ENCODE peak calls at places on chromosome 7, in ten cellular contexts. U is AG09309; G is AG04450; E is type B pancreatic cell; Z is heart left ventricle; W is fibroblast of lung; L is CD8-positive, alpha-beta T cell; S is NB4; K is neural crest cell; M is breast epithelium. I is an unnamed sample.

GRCh38 chr7:23168111-23168885 is 13.6 kb upstream of the NUP42 start:
- DNase-seq in U (no peak), G (no peak), E (no peak), Z (no peak), W (no peak), L (no peak), S (no peak), K (no peak), M (no peak), I (no peak)

GRCh38 chr7:30930621-30931020 is 19.0 kb downstream of the AQP1 start:
- DNase-seq in U (no peak), G (no peak), E (no peak), Z (no peak), W (no peak), L (no peak), S (no peak), K (no peak), M (no peak), I (peak)

GRCh38 chr7:22110227-22110839 is 164.6 kb upstream of the CDCA7L start:
- DNase-seq in U (peak), G (peak), E (no peak), Z (peak), W (peak), L (peak), S (peak), K (peak), M (no peak), I (peak)

GRCh38 chr7:158026636-158027265 is 560.9 kb downstream of the PTPRN2 start:
- DNase-seq in U (no peak), G (no peak), E (peak), Z (no peak), W (no peak), L (no peak), S (no peak), K (no peak), M (peak), I (no peak)

GRCh38 chr7:68783671-68784070 is 814.6 kb upstream of the AUTS2 start:
- DNase-seq in U (no peak), G (no peak), E (no peak), Z (no peak), W (no peak), L (no peak), S (no peak), K (no peak), M (no peak), I (no peak)

GRCh38 chr7:82506208-82506607 is 62.6 kb upstream of the CACNA2D1 start:
- DNase-seq in U (no peak), G (no peak), E (no peak), Z (no peak), W (no peak), L (no peak), S (no peak), K (no peak), M (no peak), I (no peak)

GRCh38 chr7:94394399-94395140 is at the start of gene COL1A2:
- DNase-seq in U (peak), G (peak), E (peak), Z (peak), W (peak), L (no peak), S (no peak), K (peak), M (peak), I (no peak)

GRCh38 chr7:141649865-141650499 is 52.0 kb downstream of the DENND11 start:
- DNase-seq in U (peak), G (peak), E (no peak), Z (peak), W (peak), L (no peak), S (peak), K (peak), M (peak), I (peak)

GRCh38 chr7:47460251-47460989 is 121.5 kb downstream of the TNS3 start:
- DNase-seq in U (no peak), G (no peak), E (no peak), Z (no peak), W (no peak), L (no peak), S (no peak), K (no peak), M (no peak), I (no peak)

GRCh38 chr7:148503900-148504487 is 86.6 kb upstream of the C7orf33 start:
- DNase-seq in U (no peak), G (no peak), E (no peak), Z (no peak), W (peak), L (no peak), S (peak), K (no peak), M (no peak), I (no peak)

GRCh38 chr7:12316925-12317324 is 86.7 kb downstream of the VWDE start:
- DNase-seq in U (no peak), G (no peak), E (no peak), Z (no peak), W (no peak), L (no peak), S (no peak), K (no peak), M (no peak), I (no peak)

GRCh38 chr7:26397786-26398435 is 106.2 kb downstream of the SNX10 start:
- DNase-seq in U (no peak), G (no peak), E (peak), Z (peak), W (peak), L (no peak), S (peak), K (peak), M (no peak), I (peak)
- TF ChIP-seq CTCF in U (no peak), G (no peak), E (peak), Z (no peak), W (no peak), L (no peak), S (no peak), K (peak), M (peak), I (no peak)

GRCh38 chr7:110007316-110007910 is 1083.5 kb upstream of the LRRN3 start:
- DNase-seq in U (no peak), G (no peak), E (no peak), Z (no peak), W (no peak), L (no peak), S (no peak), K (no peak), M (no peak), I (no peak)

GRCh38 chr7:110010379-110010778 is 1080.5 kb upstream of the LRRN3 start:
- DNase-seq in U (no peak), G (no peak), E (no peak), Z (no peak), W (no peak), L (no peak), S (peak), K (no peak), M (no peak), I (no peak)
- TF ChIP-seq CTCF in U (no peak), G (no peak), E (no peak), Z (no peak), W (no peak), L (no peak), S (no peak), K (no peak), M (no peak), I (no peak)

GRCh38 chr7:36318116-36318515 is 71.5 kb upstream of the ANLN start:
- DNase-seq in U (no peak), G (no peak), E (no peak), Z (no peak), W (no peak), L (no peak), S (no peak), K (no peak), M (no peak), I (no peak)
- TF ChIP-seq CTCF in U (no peak), G (no peak), E (no peak), Z (no peak), W (no peak), L (no peak), S (no peak), K (no peak), M (no peak), I (no peak)

GRCh38 chr7:2962860-2963259 is 80.8 kb downstream of the CARD11 start:
- DNase-seq in U (no peak), G (no peak), E (no peak), Z (no peak), W (no peak), L (no peak), S (peak), K (no peak), M (no peak), I (no peak)
- TF ChIP-seq CTCF in U (no peak), G (no peak), E (no peak), Z (no peak), W (no peak), L (no peak), S (no peak), K (no peak), M (no peak), I (no peak)

DNA sequence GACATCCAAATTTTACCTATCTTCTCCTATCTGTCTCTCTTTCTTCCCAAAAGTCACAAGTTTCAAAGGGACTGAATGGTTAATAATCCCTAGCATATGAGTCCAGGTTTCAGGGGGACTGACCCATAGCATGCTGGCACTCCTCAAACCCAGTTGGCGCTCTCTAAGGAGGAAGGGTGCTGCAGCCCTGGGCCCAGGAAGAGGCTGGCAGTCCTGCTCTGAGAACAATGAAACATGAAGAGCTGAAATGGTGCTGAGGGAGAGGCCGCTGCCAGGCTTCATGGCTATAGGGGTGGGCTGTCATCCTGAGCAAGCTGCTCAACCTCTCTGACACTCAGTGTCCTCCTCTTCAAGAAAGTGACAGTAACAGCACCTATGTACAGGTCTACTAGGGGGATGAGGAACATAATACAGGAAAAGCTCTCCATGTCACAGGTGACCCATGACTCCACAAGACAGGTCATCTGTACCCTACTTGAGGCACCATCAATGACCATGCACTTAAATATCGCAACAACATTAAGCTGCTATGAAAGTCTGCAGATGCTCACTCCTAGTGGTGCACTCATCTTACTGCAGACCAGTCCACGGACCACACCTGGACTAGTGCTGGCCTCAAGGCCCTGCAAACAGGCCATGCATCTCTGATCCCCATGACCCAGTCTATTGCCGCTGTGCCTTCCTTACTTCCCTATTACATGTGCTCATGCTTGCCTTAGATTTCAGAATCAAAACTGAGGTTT is 17.0 kb downstream of the COBL start:
- DNase-seq in U (no peak), G (no peak), E (no peak), Z (no peak), W (no peak), L (no peak), S (no peak), K (no peak), M (no peak), I (no peak)
- TF ChIP-seq CTCF in U (no peak), G (no peak), E (peak), Z (no peak), W (no peak), L (no peak), S (no peak), K (peak), M (no peak), I (no peak)

GRCh38 chr7:116582806-116583444 is 58.1 kb downstream of the CAV1 start:
- DNase-seq in U (peak), G (no peak), E (no peak), Z (peak), W (peak), L (no peak), S (no peak), K (no peak), M (no peak), I (no peak)

GRCh38 chr7:116584721-116585120 is 59.9 kb downstream of the CAV1 start:
- DNase-seq in U (no peak), G (no peak), E (no peak), Z (no peak), W (no peak), L (no peak), S (no peak), K (no peak), M (no peak), I (no peak)

GRCh38 chr7:116583653-116584052 is 58.8 kb downstream of the CAV1 start:
- DNase-seq in U (no peak), G (no peak), E (no peak), Z (no peak), W (no peak), L (no peak), S (peak), K (no peak), M (no peak), I (no peak)

GRCh38 chr7:116579835-116580234 is 55.0 kb downstream of the CAV1 start:
- DNase-seq in U (no peak), G (no peak), E (no peak), Z (no peak), W (no peak), L (no peak), S (no peak), K (no peak), M (no peak), I (no peak)

GRCh38 chr7:116582164-116582732 is 57.4 kb downstream of the CAV1 start:
- DNase-seq in U (no peak), G (no peak), E (no peak), Z (no peak), W (peak), L (no peak), S (no peak), K (no peak), M (no peak), I (no peak)
- TF ChIP-seq CTCF in U (peak), G (peak), E (no peak), Z (no peak), W (peak), L (no peak), S (no peak), K (no peak), M (no peak), I (no peak)

GRCh38 chr7:155027879-155028278 is 25.0 kb upstream of the PAXIP1 start:
- DNase-seq in U (no peak), G (no peak), E (no peak), Z (no peak), W (no peak), L (no peak), S (no peak), K (no peak), M (no peak), I (no peak)

GRCh38 chr7:155038335-155038734 is 31.8 kb upstream of the HTR5A start:
- DNase-seq in U (no peak), G (no peak), E (no peak), Z (no peak), W (no peak), L (no peak), S (no peak), K (no peak), M (no peak), I (no peak)

DNA sequence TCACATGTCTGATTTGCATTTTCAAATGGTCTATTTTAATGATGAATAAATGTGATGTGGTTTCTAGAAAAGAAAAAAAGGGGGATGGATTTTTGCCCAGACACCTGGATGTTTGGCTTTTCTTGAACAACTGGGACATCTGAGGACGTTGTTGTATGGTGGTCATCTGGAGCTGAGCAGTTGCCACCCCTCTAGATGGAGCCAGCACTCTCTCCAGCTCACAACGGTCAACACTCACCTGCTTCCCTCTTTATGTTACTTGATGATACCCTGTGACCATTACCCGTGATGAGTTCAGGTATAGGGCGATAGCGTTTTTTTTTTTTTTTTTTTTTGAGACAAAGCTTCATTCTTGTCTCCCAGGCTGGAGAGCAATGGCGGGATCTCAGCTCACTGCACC is 30.1 kb upstream of the PAXIP1 start:
- DNase-seq in U (no peak), G (no peak), E (no peak), Z (no peak), W (no peak), L (no peak), S (no peak), K (no peak), M (no peak), I (no peak)
- TF ChIP-seq CTCF in U (peak), G (peak), E (no peak), Z (no peak), W (no peak), L (no peak), S (no peak), K (no peak), M (no peak), I (no peak)

DNA sequence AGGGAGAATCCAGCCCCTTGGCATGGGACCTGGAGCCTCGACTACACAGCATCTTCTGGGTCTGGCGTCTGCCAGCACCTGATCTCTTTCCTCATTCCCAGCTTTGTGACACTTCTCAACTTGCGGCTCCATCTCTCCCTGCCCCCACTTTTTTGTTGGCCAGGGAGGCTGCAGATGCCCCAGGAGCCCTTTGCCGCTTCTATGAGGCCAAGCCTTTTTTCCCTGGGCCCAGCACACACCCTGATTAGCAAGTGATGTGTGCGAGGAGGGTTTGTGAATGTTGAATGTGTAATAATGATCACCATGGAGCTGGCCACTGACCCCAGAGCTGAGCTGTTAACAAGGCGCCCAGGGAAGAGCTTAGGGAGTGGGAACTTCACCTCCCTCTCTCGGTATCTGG is 4.4 kb downstream of the EVX1 start:
- DNase-seq in U (no peak), G (no peak), E (no peak), Z (no peak), W (no peak), L (no peak), S (no peak), K (no peak), M (no peak), I (no peak)
- TF ChIP-seq CTCF in U (no peak), G (no peak), E (no peak), Z (no peak), W (no peak), L (no peak), S (no peak), K (no peak), M (no peak), I (no peak)

GRCh38 chr7:128069367-128070364 is 38.4 kb upstream of the LRRC4 start:
- DNase-seq in U (no peak), G (no peak), E (no peak), Z (no peak), W (no peak), L (no peak), S (no peak), K (no peak), M (no peak), I (no peak)

GRCh38 chr7:128068785-128069184 is 37.5 kb upstream of the LRRC4 start:
- DNase-seq in U (no peak), G (no peak), E (no peak), Z (no peak), W (no peak), L (no peak), S (no peak), K (no peak), M (no peak), I (no peak)

GRCh38 chr7:128065872-128066271 is 34.6 kb upstream of the LRRC4 start:
- DNase-seq in U (no peak), G (no peak), E (no peak), Z (no peak), W (peak), L (no peak), S (no peak), K (no peak), M (no peak), I (no peak)

GRCh38 chr7:128067983-128068382 is 36.7 kb upstream of the LRRC4 start:
- DNase-seq in U (no peak), G (no peak), E (no peak), Z (no peak), W (no peak), L (no peak), S (peak), K (no peak), M (no peak), I (no peak)

DNA sequence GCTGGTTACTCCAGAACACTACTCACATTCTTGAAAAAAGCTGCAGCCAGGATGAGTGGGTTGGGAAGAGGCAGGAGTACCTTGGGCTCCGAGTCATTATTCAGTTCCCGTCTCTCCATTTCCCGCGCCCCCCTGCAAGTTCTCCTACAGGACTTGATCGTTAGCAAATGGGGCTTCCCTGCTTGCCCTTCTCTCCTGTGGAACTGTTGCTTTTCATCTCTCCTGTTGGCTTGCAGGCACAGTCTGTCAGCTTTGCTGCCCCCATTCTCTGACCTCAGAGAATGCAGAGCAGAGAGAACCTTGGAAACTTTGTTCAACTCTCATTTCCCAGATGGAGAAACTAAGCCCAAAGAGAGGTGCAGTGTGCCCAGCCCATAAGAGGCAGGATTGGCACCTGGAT is 35.6 kb upstream of the LRRC4 start:
- DNase-seq in U (no peak), G (no peak), E (no peak), Z (no peak), W (no peak), L (no peak), S (no peak), K (no peak), M (no peak), I (no peak)
- TF ChIP-seq CTCF in U (peak), G (peak), E (peak), Z (no peak), W (no peak), L (no peak), S (no peak), K (no peak), M (no peak), I (no peak)

GRCh38 chr7:88307841-88308240 is 1.1 kb upstream of the STEAP4 start:
- DNase-seq in U (no peak), G (no peak), E (no peak), Z (no peak), W (no peak), L (no peak), S (no peak), K (no peak), M (no peak), I (no peak)
- TF ChIP-seq CTCF in U (no peak), G (no peak), E (no peak), Z (no peak), W (no peak), L (no peak), S (no peak), K (no peak), M (no peak), I (no peak)

I was measured in D721Med.